ENCODE peak calls at places on chromosomes 5 and 9, in nine cellular contexts. O is activated T-helper 9 cell treated with anti-CD3 and anti-CD28 coated beads, Interleukin-2, amount 50 U/mL, for 16 hours; A is activated naive CD8-positive, alpha-beta T cell treated with anti-CD3 and anti-CD28 coated beads, Interleukin-2, amount 50 U/mL, for 16 hours; X is A549; Y is CD8-positive, alpha-beta T cell; V is psoas muscle; N is HuH-7.5; E is caudate nucleus; F is activated CD4-positive, alpha-beta T cell treated with anti-CD3 and anti-CD28 coated beads, Interleukin-2, amount 10 ng/mL, durations not matched to agents 7 days and 5 days. Z is an unnamed sample.

GRCh38 chr5:122312670-122312988 is 592 bp downstream of the SNCAIP start:
- DNase-seq in F (no peak), X (no peak), A (no peak), N (peak; percentile 23), O (no peak), E (no peak), V (peak; percentile 15), Y (no peak), Z (peak; percentile 29)

GRCh38 chr9:108416321-108416720 is 439.5 kb downstream of the ACTL7B start:
- DNase-seq in N (no peak), Y (no peak), O (no peak), E (no peak), F (no peak), X (peak; percentile 18), V (no peak), A (no peak), Z (no peak)

GRCh38 chr5:153043876-153044275 is 446.6 kb upstream of the GRIA1 start:
- DNase-seq in Y (no peak), V (no peak), X (no peak), A (no peak), E (no peak), F (no peak), N (no peak), O (no peak), Z (no peak)

GRCh38 chr9:6645153-6646027 is at the start of gene GLDC:
- DNase-seq in X (peak; percentile 91), O (peak; percentile 21), V (peak; percentile 38), N (peak; percentile 94), E (peak; percentile 20), Y (no peak), A (no peak), F (peak; percentile 51), Z (peak; percentile 45)

GRCh38 chr5:30957591-30957990 is 235.9 kb upstream of the CDH6 start:
- DNase-seq in X (no peak), V (no peak), F (no peak), O (no peak), Y (no peak), A (no peak), E (no peak), N (no peak), Z (no peak)

GRCh38 chr5:56637321-56637920 is 177.9 kb upstream of the MAP3K1 start:
- DNase-seq in X (peak; percentile 64), N (peak; percentile 23), E (no peak), A (no peak), V (no peak), Y (no peak), O (no peak), F (no peak), Z (no peak)

GRCh38 chr5:37165761-37166160 is 83.4 kb downstream of the CPLANE1 start:
- DNase-seq in N (peak; percentile 12), A (no peak), E (no peak), V (no peak), Y (no peak), X (no peak), F (no peak), O (no peak), Z (no peak)

GRCh38 chr9:126317513-126317912 is 9.1 kb upstream of the MVB12B start:
- DNase-seq in N (no peak), F (peak; percentile 50), A (no peak), X (no peak), V (no peak), E (no peak), Y (peak; percentile 30), O (no peak), Z (no peak)

GRCh38 chr5:43573058-43573457 is 16.2 kb upstream of the PAIP1 start:
- DNase-seq in F (no peak), O (no peak), Y (no peak), A (no peak), V (no peak), N (no peak), X (no peak), E (no peak), Z (no peak)

GRCh38 chr5:14782591-14782990 is 89.0 kb downstream of the ANKH start:
- DNase-seq in Y (no peak), N (no peak), E (no peak), X (no peak), V (no peak), A (no peak), O (no peak), F (no peak), Z (no peak)

GRCh38 chr5:1139806-1140187 is 27.9 kb upstream of the SLC12A7 start:
- DNase-seq in F (no peak), N (no peak), V (no peak), O (no peak), Y (no peak), A (no peak), E (no peak), X (no peak), Z (no peak)

GRCh38 chr9:89882876-89883275 is 278.1 kb downstream of the GADD45G start:
- DNase-seq in V (no peak), F (no peak), A (no peak), X (no peak), E (no peak), O (no peak), Y (no peak), N (no peak), Z (no peak)

GRCh38 chr9:20760246-20760901 is 76.3 kb downstream of the FOCAD start:
- DNase-seq in A (no peak), X (no peak), V (no peak), F (no peak), O (no peak), N (no peak), Y (no peak), E (no peak), Z (no peak)

GRCh38 chr5:73318308-73318719 is 130.3 kb downstream of the FOXD1 start:
- DNase-seq in V (no peak), N (no peak), Y (no peak), E (no peak), X (no peak), A (no peak), O (no peak), F (no peak), Z (no peak)

GRCh38 chr9:89372230-89372816 is 54.0 kb downstream of the SECISBP2 start:
- DNase-seq in V (no peak), E (no peak), Y (peak; percentile 23), N (no peak), X (peak; percentile 29), A (no peak), F (peak; percentile 61), O (no peak), Z (no peak)

GRCh38 chr5:135303582-135304173 is 95.4 kb downstream of the MACROH2A1 start:
- DNase-seq in E (no peak), O (no peak), X (no peak), N (no peak), A (no peak), V (no peak), F (no peak), Y (no peak), Z (no peak)

GRCh38 chr9:12554636-12555035 is 138.5 kb upstream of the TYRP1 start:
- DNase-seq in Y (no peak), O (no peak), A (no peak), X (peak; percentile 17), N (no peak), V (no peak), F (no peak), E (no peak), Z (no peak)

GRCh38 chr5:126416266-126416925 is 6.8 kb upstream of the GRAMD2B start:
- DNase-seq in F (no peak), A (no peak), Y (no peak), V (no peak), O (no peak), N (no peak), E (no peak), X (no peak), Z (no peak)

GRCh38 chr5:68240196-68240595 is 24.6 kb downstream of the PIK3R1 start:
- DNase-seq in E (no peak), N (no peak), V (no peak), X (no peak), O (no peak), F (no peak), A (no peak), Y (no peak), Z (no peak)

GRCh38 chr5:142109356-142110045 is 922 bp downstream of the NDFIP1 start:
- DNase-seq in N (peak; percentile 19), E (no peak), F (peak; percentile 74), Y (no peak), O (no peak), A (no peak), X (peak; percentile 23), V (no peak), Z (no peak)

GRCh38 chr5:123755587-123756324 is 243.8 kb downstream of the CSNK1G3 start:
- DNase-seq in Y (no peak), N (no peak), X (peak; percentile 35), O (no peak), V (no peak), F (no peak), E (no peak), A (no peak), Z (no peak)